ENCODE peak calls at places on chromosomes 7 and 10, in five cellular contexts. One of them, this sample, is unnamed.
A peak's percentile ranks its signal among the peaks of the same experiment; 100 is the strongest.

GRCh38 chr10:118423800-118424479 is 81.8 kb upstream of the FAM204A start:
- DNase-seq in KBM-7: peak; percentile 86
- DNase-seq in skeletal muscle cell: peak; percentile 49
- DNase-seq in NCI-H460: peak; percentile 86
- DNase-seq in pulmonary artery endothelial cell: peak; percentile 47
- DNase-seq in this sample: peak; percentile 64

GRCh38 chr10:85545874-85546273 is 820.7 kb downstream of the GRID1 start:
- DNase-seq in KBM-7: peak; percentile 11
- DNase-seq in skeletal muscle cell: no peak
- DNase-seq in NCI-H460: no peak
- DNase-seq in pulmonary artery endothelial cell: no peak
- DNase-seq in this sample: no peak

GRCh38 chr7:142516038-142516501 is 233.2 kb upstream of the PRSS1 start:
- DNase-seq in KBM-7: peak; percentile 50
- DNase-seq in skeletal muscle cell: peak; percentile 18
- DNase-seq in NCI-H460: peak; percentile 72
- DNase-seq in pulmonary artery endothelial cell: peak; percentile 33
- DNase-seq in this sample: no peak

GRCh38 chr7:104922187-104923009 is 91.6 kb upstream of the KMT2E start:
- DNase-seq in KBM-7: no peak
- DNase-seq in skeletal muscle cell: peak; percentile 37
- DNase-seq in NCI-H460: no peak
- DNase-seq in pulmonary artery endothelial cell: peak; percentile 13
- DNase-seq in this sample: no peak

GRCh38 chr7:140876519-140877248 is 48.0 kb downstream of the BRAF start:
- DNase-seq in KBM-7: no peak
- DNase-seq in skeletal muscle cell: peak; percentile 33
- DNase-seq in NCI-H460: no peak
- DNase-seq in pulmonary artery endothelial cell: peak; percentile 8
- DNase-seq in this sample: no peak

GRCh38 chr7:31603076-31603475 is 83.9 kb upstream of the PPP1R17 start:
- DNase-seq in KBM-7: no peak
- DNase-seq in skeletal muscle cell: no peak
- DNase-seq in NCI-H460: no peak
- DNase-seq in pulmonary artery endothelial cell: no peak
- DNase-seq in this sample: no peak

GRCh38 chr10:129547583-129547982 is 80.5 kb downstream of the MGMT start:
- DNase-seq in KBM-7: no peak
- DNase-seq in skeletal muscle cell: no peak
- DNase-seq in NCI-H460: no peak
- DNase-seq in pulmonary artery endothelial cell: no peak
- DNase-seq in this sample: no peak

GRCh38 chr7:148334441-148334956 is 256.1 kb upstream of the C7orf33 start:
- DNase-seq in KBM-7: no peak
- DNase-seq in skeletal muscle cell: no peak
- DNase-seq in NCI-H460: no peak
- DNase-seq in pulmonary artery endothelial cell: no peak
- DNase-seq in this sample: no peak

GRCh38 chr7:47502240-47502877 is 79.6 kb downstream of the TNS3 start:
- DNase-seq in KBM-7: no peak
- DNase-seq in skeletal muscle cell: no peak
- DNase-seq in NCI-H460: no peak
- DNase-seq in pulmonary artery endothelial cell: no peak
- DNase-seq in this sample: no peak

GRCh38 chr7:55133630-55134392 is 115.0 kb downstream of the EGFR start:
- DNase-seq in KBM-7: no peak
- DNase-seq in skeletal muscle cell: peak; percentile 94
- DNase-seq in NCI-H460: peak; percentile 43
- DNase-seq in pulmonary artery endothelial cell: peak; percentile 72
- DNase-seq in this sample: no peak

GRCh38 chr10:79196470-79197461 is 128.0 kb downstream of the ZMIZ1 start:
- DNase-seq in KBM-7: peak; percentile 64
- DNase-seq in skeletal muscle cell: no peak
- DNase-seq in NCI-H460: peak; percentile 69
- DNase-seq in pulmonary artery endothelial cell: no peak
- DNase-seq in this sample: peak; percentile 78

GRCh38 chr7:14876194-14876593 is 26.4 kb downstream of the DGKB start:
- DNase-seq in KBM-7: no peak
- DNase-seq in skeletal muscle cell: no peak
- DNase-seq in NCI-H460: no peak
- DNase-seq in pulmonary artery endothelial cell: no peak
- DNase-seq in this sample: no peak

GRCh38 chr10:62230344-62231138 is 38.1 kb downstream of the RTKN2 start:
- DNase-seq in KBM-7: no peak
- DNase-seq in skeletal muscle cell: no peak
- DNase-seq in NCI-H460: no peak
- DNase-seq in pulmonary artery endothelial cell: no peak
- DNase-seq in this sample: no peak

GRCh38 chr10:69179089-69179742 is 818 bp upstream of the SUPV3L1 start:
- DNase-seq in KBM-7: no peak
- DNase-seq in skeletal muscle cell: no peak
- DNase-seq in NCI-H460: no peak
- DNase-seq in pulmonary artery endothelial cell: no peak
- DNase-seq in this sample: peak; percentile 15

GRCh38 chr10:30607814-30608213 is 21.7 kb downstream of the LYZL2 start:
- DNase-seq in KBM-7: no peak
- DNase-seq in skeletal muscle cell: no peak
- DNase-seq in NCI-H460: no peak
- DNase-seq in pulmonary artery endothelial cell: no peak
- DNase-seq in this sample: no peak

GRCh38 chr10:78778446-78779338 is 290.1 kb upstream of the ZMIZ1 start:
- DNase-seq in KBM-7: no peak
- DNase-seq in skeletal muscle cell: no peak
- DNase-seq in NCI-H460: no peak
- DNase-seq in pulmonary artery endothelial cell: no peak
- DNase-seq in this sample: no peak

GRCh38 chr10:44369851-44370250 is 15.0 kb downstream of the CXCL12 start:
- DNase-seq in KBM-7: no peak
- DNase-seq in skeletal muscle cell: no peak
- DNase-seq in NCI-H460: no peak
- DNase-seq in pulmonary artery endothelial cell: no peak
- DNase-seq in this sample: no peak

GRCh38 chr7:35565927-35566326 is 129.0 kb downstream of the HERPUD2 start:
- DNase-seq in KBM-7: peak; percentile 34
- DNase-seq in skeletal muscle cell: no peak
- DNase-seq in NCI-H460: no peak
- DNase-seq in pulmonary artery endothelial cell: no peak
- DNase-seq in this sample: no peak

GRCh38 chr10:116978906-116979305 is 26.1 kb downstream of the SHTN1 start:
- DNase-seq in KBM-7: no peak
- DNase-seq in skeletal muscle cell: no peak
- DNase-seq in NCI-H460: no peak
- DNase-seq in pulmonary artery endothelial cell: no peak
- DNase-seq in this sample: no peak

GRCh38 chr7:84247591-84247990 is 53.0 kb upstream of the SEMA3A start:
- DNase-seq in KBM-7: no peak
- DNase-seq in skeletal muscle cell: peak; percentile 65
- DNase-seq in NCI-H460: no peak
- DNase-seq in pulmonary artery endothelial cell: no peak
- DNase-seq in this sample: no peak

GRCh38 chr7:71140264-71140663 is 8.3 kb downstream of the GALNT17 start:
- DNase-seq in KBM-7: no peak
- DNase-seq in skeletal muscle cell: no peak
- DNase-seq in NCI-H460: no peak
- DNase-seq in pulmonary artery endothelial cell: no peak
- DNase-seq in this sample: no peak

GRCh38 chr10:79052311-79053080 is 16.3 kb upstream of the ZMIZ1 start:
- DNase-seq in KBM-7: no peak
- DNase-seq in skeletal muscle cell: no peak
- DNase-seq in NCI-H460: no peak
- DNase-seq in pulmonary artery endothelial cell: no peak
- DNase-seq in this sample: peak; percentile 30

GRCh38 chr10:97067716-97068391 is 117.9 kb downstream of the SLIT1 start:
- DNase-seq in KBM-7: peak; percentile 17
- DNase-seq in skeletal muscle cell: no peak
- DNase-seq in NCI-H460: no peak
- DNase-seq in pulmonary artery endothelial cell: no peak
- DNase-seq in this sample: no peak

GRCh38 chr7:151829707-151830106 is 47.2 kb downstream of the PRKAG2 start:
- DNase-seq in KBM-7: no peak
- DNase-seq in skeletal muscle cell: no peak
- DNase-seq in NCI-H460: no peak
- DNase-seq in pulmonary artery endothelial cell: no peak
- DNase-seq in this sample: no peak

GRCh38 chr7:120792861-120793130 is 65.1 kb downstream of the TSPAN12 start:
- DNase-seq in KBM-7: no peak
- DNase-seq in skeletal muscle cell: no peak
- DNase-seq in NCI-H460: no peak
- DNase-seq in pulmonary artery endothelial cell: no peak
- DNase-seq in this sample: no peak

GRCh38 chr10:103917326-103918052 is 495 bp downstream of the STN1 start:
- DNase-seq in KBM-7: no peak
- DNase-seq in skeletal muscle cell: no peak
- DNase-seq in NCI-H460: no peak
- DNase-seq in pulmonary artery endothelial cell: no peak
- DNase-seq in this sample: no peak

GRCh38 chr10:77146937-77147336 is 490.7 kb downstream of the KCNMA1 start:
- DNase-seq in KBM-7: no peak
- DNase-seq in skeletal muscle cell: no peak
- DNase-seq in NCI-H460: no peak
- DNase-seq in pulmonary artery endothelial cell: no peak
- DNase-seq in this sample: no peak

GRCh38 chr7:75984130-75985008 is 10.0 kb downstream of the TMEM120A start:
- DNase-seq in KBM-7: no peak
- DNase-seq in skeletal muscle cell: no peak
- DNase-seq in NCI-H460: no peak
- DNase-seq in pulmonary artery endothelial cell: no peak
- DNase-seq in this sample: no peak

GRCh38 chr7:22723171-22723601 is 3.8 kb upstream of the IL6 start:
- DNase-seq in KBM-7: peak; percentile 53
- DNase-seq in skeletal muscle cell: no peak
- DNase-seq in NCI-H460: no peak
- DNase-seq in pulmonary artery endothelial cell: no peak
- DNase-seq in this sample: no peak

GRCh38 chr10:75319274-75319673 is 82.3 kb downstream of the ZNF503 start:
- DNase-seq in KBM-7: no peak
- DNase-seq in skeletal muscle cell: no peak
- DNase-seq in NCI-H460: no peak
- DNase-seq in pulmonary artery endothelial cell: no peak
- DNase-seq in this sample: no peak

GRCh38 chr7:116259821-116260440 is 49.6 kb downstream of the TES start:
- DNase-seq in KBM-7: no peak
- DNase-seq in skeletal muscle cell: peak; percentile 64
- DNase-seq in NCI-H460: peak; percentile 51
- DNase-seq in pulmonary artery endothelial cell: peak; percentile 19
- DNase-seq in this sample: no peak

This sample was measured in stimulated activated CD4-positive, alpha-beta T cell treated with anti-CD3 and anti-CD28 coated beads, Interleukin-4, amount 100 ng/mL, for 1 hour.